ENCODE peak calls at places on chromosome 5, in six cellular contexts. B is breast epithelium, U is sigmoid colon, R is prostate gland, M is ovary, T is transverse colon. E is an unnamed sample.

GRCh38 chr5:7927466-7928375 is 58.8 kb downstream of the MTRR start:
- DNase-seq in B (no peak), U (no peak), R (peak; percentile 40), M (peak; percentile 20), T (peak; percentile 74), E (no peak)

GRCh38 chr5:152736906-152737305 is 331.8 kb upstream of the NMUR2 start:
- DNase-seq in B (no peak), U (no peak), R (no peak), M (no peak), T (no peak), E (no peak)

GRCh38 chr5:61586096-61587084 is 254.3 kb downstream of the ZSWIM6 start:
- DNase-seq in B (no peak), U (no peak), R (no peak), M (peak; percentile 36), T (no peak), E (no peak)

GRCh38 chr5:35924122-35924949 is 14.1 kb downstream of the CAPSL start:
- DNase-seq in B (no peak), U (no peak), R (no peak), M (no peak), T (no peak), E (no peak)

GRCh38 chr5:43428034-43428712 is 16.0 kb upstream of the CCL28 start:
- DNase-seq in B (peak; percentile 30), U (no peak), R (no peak), M (no peak), T (no peak), E (peak; percentile 46)

GRCh38 chr5:124743534-124744169 is 2.8 kb downstream of the ZNF608 start:
- DNase-seq in B (no peak), U (no peak), R (no peak), M (no peak), T (peak; percentile 59), E (no peak)

GRCh38 chr5:52922384-52922783 is 66.8 kb upstream of the ITGA2 start:
- DNase-seq in B (no peak), U (peak; percentile 64), R (no peak), M (no peak), T (no peak), E (peak; percentile 31)

GRCh38 chr5:129172561-129172960 is 78.0 kb downstream of the ISOC1 start:
- DNase-seq in B (no peak), U (no peak), R (no peak), M (no peak), T (no peak), E (no peak)

GRCh38 chr5:102296229-102296817 is at the start of gene SLCO4C1:
- DNase-seq in B (peak; percentile 55), U (peak; percentile 72), R (peak; percentile 22), M (peak; percentile 22), T (peak; percentile 89), E (peak; percentile 93)

GRCh38 chr5:117299940-117300339 is 725.3 kb upstream of the SEMA6A start:
- DNase-seq in B (no peak), U (no peak), R (no peak), M (no peak), T (no peak), E (no peak)

GRCh38 chr5:177086918-177087706 is 397 bp downstream of the FGFR4 start:
- DNase-seq in B (no peak), U (no peak), R (no peak), M (peak; percentile 59), T (peak; percentile 89), E (peak; percentile 97)

GRCh38 chr5:179732412-179732917 is at the start of gene MAML1:
- DNase-seq in B (peak; percentile 100), U (peak; percentile 100), R (peak; percentile 100), M (peak; percentile 100), T (peak; percentile 100), E (peak; percentile 100)

GRCh38 chr5:61304611-61305369 is 27.3 kb upstream of the ZSWIM6 start:
- DNase-seq in B (no peak), U (no peak), R (peak; percentile 73), M (no peak), T (peak; percentile 86), E (no peak)

GRCh38 chr5:59732301-59732700 is 161.2 kb downstream of the PDE4D start:
- DNase-seq in B (no peak), U (no peak), R (no peak), M (no peak), T (no peak), E (no peak)

GRCh38 chr5:17355585-17356346 is 138.3 kb downstream of the BASP1 start:
- DNase-seq in B (no peak), U (no peak), R (no peak), M (no peak), T (no peak), E (no peak)

GRCh38 chr5:129079496-129079895 is 15.1 kb upstream of the ISOC1 start:
- DNase-seq in B (no peak), U (no peak), R (no peak), M (no peak), T (no peak), E (no peak)

GRCh38 chr5:102902647-102903046 is 147.5 kb downstream of the PAM start:
- DNase-seq in B (no peak), U (no peak), R (no peak), M (no peak), T (no peak), E (no peak)

GRCh38 chr5:181133610-181134231 is 2.8 kb upstream of the OR2V1 start:
- DNase-seq in B (no peak), U (peak; percentile 79), R (no peak), M (no peak), T (peak; percentile 51), E (peak; percentile 89)

GRCh38 chr5:10262995-10263394 is 12.9 kb downstream of the CCT5 start:
- DNase-seq in B (no peak), U (no peak), R (no peak), M (no peak), T (no peak), E (peak; percentile 90)

GRCh38 chr5:147576646-147577535 is 67.0 kb upstream of the DPYSL3 start:
- DNase-seq in B (peak; percentile 32), U (peak; percentile 72), R (peak; percentile 19), M (peak; percentile 46), T (peak; percentile 53), E (peak; percentile 58)

GRCh38 chr5:34570721-34571379 is 85.3 kb upstream of the RAI14 start:
- DNase-seq in B (no peak), U (no peak), R (no peak), M (no peak), T (no peak), E (no peak)

GRCh38 chr5:116669261-116670049 is 94.8 kb upstream of the SEMA6A start:
- DNase-seq in B (no peak), U (no peak), R (no peak), M (no peak), T (no peak), E (no peak)

GRCh38 chr5:56617998-56618397 is 197.4 kb upstream of the MAP3K1 start:
- DNase-seq in B (no peak), U (no peak), R (no peak), M (no peak), T (no peak), E (no peak)

GRCh38 chr5:176559683-176560082 is 10.5 kb downstream of the CDHR2 start:
- DNase-seq in B (no peak), U (no peak), R (no peak), M (no peak), T (no peak), E (no peak)

GRCh38 chr5:108216890-108217289 is 165.0 kb downstream of the FBXL17 start:
- DNase-seq in B (no peak), U (no peak), R (no peak), M (no peak), T (no peak), E (no peak)

GRCh38 chr5:17118631-17119030 is 98.8 kb upstream of the BASP1 start:
- DNase-seq in B (peak; percentile 22), U (peak; percentile 68), R (no peak), M (no peak), T (peak; percentile 50), E (peak; percentile 57)

GRCh38 chr5:105134328-105134727 is 1571.7 kb upstream of the NUDT12 start:
- DNase-seq in B (no peak), U (no peak), R (no peak), M (no peak), T (no peak), E (no peak)

GRCh38 chr5:134114886-134115805 is 665 bp downstream of the TCF7 start:
- DNase-seq in B (no peak), U (no peak), R (no peak), M (peak; percentile 23), T (peak; percentile 40), E (no peak)

GRCh38 chr5:38827525-38827924 is 18.3 kb upstream of the OSMR start:
- DNase-seq in B (no peak), U (no peak), R (no peak), M (no peak), T (no peak), E (no peak)

DNA sequence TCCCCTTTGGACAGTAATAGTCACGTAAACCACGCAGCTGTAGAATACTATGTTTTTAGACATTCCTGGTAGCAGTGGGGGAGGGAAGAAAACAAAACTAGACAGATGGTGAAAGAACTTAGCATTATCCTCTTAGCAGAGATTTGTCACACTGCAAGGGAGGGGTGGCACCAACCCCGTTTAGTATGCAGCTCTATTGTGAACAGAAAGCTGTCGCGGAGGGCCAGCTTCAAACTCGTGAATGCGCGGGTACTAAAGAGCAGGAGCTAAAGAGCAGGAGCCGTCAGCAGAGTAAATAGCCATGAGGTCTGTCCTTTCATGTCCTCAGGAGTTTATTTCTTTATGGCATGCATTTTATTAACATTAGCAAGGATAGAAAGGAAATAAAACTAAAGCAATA is 141.9 kb upstream of the SLC12A2 start:
- DNase-seq in B (no peak), U (no peak), R (peak; percentile 17), M (no peak), T (peak; percentile 61), E (no peak)
- H3K4me3 ChIP-seq in B (no peak overlapping the region), U (no peak overlapping the region), R (no peak overlapping the region), M (no peak overlapping the region), T (no peak overlapping the region), E (no peak overlapping the region)

GRCh38 chr5:174090147-174090546 is 44.6 kb downstream of the NSG2 start:
- DNase-seq in B (no peak), U (no peak), R (no peak), M (no peak), T (no peak), E (no peak)
- H3K27ac ChIP-seq in B (no peak overlapping the region), U (no peak overlapping the region), R (no peak overlapping the region), M (no peak overlapping the region), T (no peak overlapping the region), E (no peak overlapping the region)

GRCh38 chr5:110738812-110739651 is at the start of gene SLC25A46:
- DNase-seq in B (peak; percentile 79), U (peak; percentile 93), R (peak; percentile 85), M (peak; percentile 76), T (peak; percentile 90), E (peak; percentile 86)
- TF ChIP-seq POLR2A in B (no peak), U (no peak), R (no peak), M (peak; percentile 48), T (peak; percentile 77), E (peak; percentile 71)

GRCh38 chr5:89282038-89282831 is 399.3 kb upstream of the MEF2C start:
- DNase-seq in B (no peak), U (no peak), R (no peak), M (no peak), T (no peak), E (no peak)

GRCh38 chr5:89281211-89281610 is 398.2 kb upstream of the MEF2C start:
- DNase-seq in B (no peak), U (no peak), R (no peak), M (no peak), T (no peak), E (no peak)

GRCh38 chr5:89282832-89283510 is 400.0 kb upstream of the MEF2C start:
- DNase-seq in B (no peak), U (no peak), R (no peak), M (no peak), T (no peak), E (no peak)

GRCh38 chr5:89286320-89286719 is 403.3 kb upstream of the MEF2C start:
- DNase-seq in B (no peak), U (no peak), R (no peak), M (no peak), T (no peak), E (no peak)

GRCh38 chr5:89283758-89284493 is 400.9 kb upstream of the MEF2C start:
- DNase-seq in B (no peak), U (no peak), R (no peak), M (no peak), T (no peak), E (no peak)
- H3K4me3 ChIP-seq in B (no peak overlapping the region), U (no peak overlapping the region), R (no peak overlapping the region), M (no peak overlapping the region), T (no peak overlapping the region), E (no peak overlapping the region)

E was measured in right lobe of liver.